ENCODE peak calls at places on chromosome 4, in six cellular contexts. W, V, A, I, Q and P are unnamed samples. For H3K9me3 and H3K4me1, the result is how much of the 10 kb centered on the place peaks cover.

GRCh38 chr4:88823058-88823919 is 125.7 kb upstream of the NAP1L5 start:
- DNase-seq in W (peak), V (peak), A (peak), I (peak), Q (peak), P (peak)

GRCh38 chr4:183602444-183603102 is 56.4 kb downstream of the RWDD4 start:
- DNase-seq in W (no peak), V (no peak), A (no peak), I (no peak), Q (no peak), P (no peak)

GRCh38 chr4:10226756-10227155 is 110.2 kb upstream of the WDR1 start:
- DNase-seq in W (no peak), V (no peak), A (no peak), I (no peak), Q (no peak), P (no peak)

GRCh38 chr4:151806511-151806927 is 45.7 kb upstream of the GATB start:
- DNase-seq in W (no peak), V (no peak), A (no peak), I (peak), Q (no peak), P (no peak)

GRCh38 chr4:10983274-10983673 is 298.7 kb upstream of the CLNK start:
- DNase-seq in W (no peak), V (no peak), A (no peak), I (no peak), Q (peak), P (no peak)

GRCh38 chr4:40822781-40823180 is 73.0 kb downstream of the NSUN7 start:
- DNase-seq in W (no peak), V (no peak), A (no peak), I (no peak), Q (no peak), P (no peak)

GRCh38 chr4:184459413-184459812 is 14.9 kb downstream of the IRF2 start:
- DNase-seq in W (no peak), V (no peak), A (no peak), I (no peak), Q (no peak), P (no peak)

GRCh38 chr4:149135062-149135461 is 680.6 kb downstream of the IQCM start:
- DNase-seq in W (no peak), V (no peak), A (no peak), I (no peak), Q (no peak), P (no peak)

GRCh38 chr4:114827651-114828050 is 229.0 kb downstream of the UGT8 start:
- DNase-seq in W (no peak), V (no peak), A (no peak), I (no peak), Q (no peak), P (no peak)

GRCh38 chr4:24228692-24229091 is 338.8 kb upstream of the PPARGC1A start:
- DNase-seq in W (no peak), V (no peak), A (no peak), I (no peak), Q (no peak), P (peak)

GRCh38 chr4:107780665-107781064 is 44.1 kb upstream of the SGMS2 start:
- DNase-seq in W (no peak), V (no peak), A (no peak), I (no peak), Q (no peak), P (no peak)

GRCh38 chr4:3769642-3770184 is 3.5 kb downstream of the ADRA2C start:
- DNase-seq in W (no peak), V (peak), A (no peak), I (no peak), Q (no peak), P (no peak)

GRCh38 chr4:132333723-132334045 is 815.4 kb upstream of the PCDH10 start:
- DNase-seq in W (no peak), V (no peak), A (no peak), I (no peak), Q (no peak), P (no peak)

DNA sequence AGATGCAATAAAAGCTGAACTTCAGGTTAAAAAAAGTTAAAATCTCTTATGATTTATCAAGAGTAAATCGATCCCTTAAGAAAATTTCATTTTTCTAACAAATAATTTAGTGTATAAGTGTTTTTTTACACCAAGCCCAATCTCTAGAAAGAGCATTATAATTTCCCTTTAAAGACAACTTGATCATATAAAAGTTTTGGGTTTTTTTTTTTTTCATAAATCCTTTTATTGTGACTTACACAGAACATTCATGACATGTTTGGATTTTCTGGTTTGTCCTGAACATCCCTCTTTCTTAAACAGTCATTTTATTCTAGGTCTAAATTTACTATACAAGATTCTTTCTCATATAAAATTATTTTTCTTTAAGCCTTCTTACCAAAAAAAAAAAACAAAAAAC is 6.5 kb downstream of the ZNF721 start:
- DNase-seq in W (no peak), V (no peak), A (no peak), I (no peak), Q (no peak), P (no peak)
- H3K9me3 ChIP-seq in W (half or more), V (under half), A (under half), I (under half), Q (under half), P (under half)

GRCh38 chr4:128819082-128819742 is 9.7 kb downstream of the JADE1 start:
- DNase-seq in W (no peak), V (no peak), A (no peak), I (no peak), Q (no peak), P (no peak)
- H3K4me1 ChIP-seq in W (half or more), V (under half), A (under half), I (under half), Q (under half), P (under half)

GRCh38 chr4:75940692-75941253 is at the start of gene NAAA:
- DNase-seq in W (peak), V (peak), A (peak), I (peak), Q (peak), P (peak)
- TF ChIP-seq CTCF in W (no peak), V (peak), A (no peak), I (no peak), Q (no peak), P (peak)

DNA sequence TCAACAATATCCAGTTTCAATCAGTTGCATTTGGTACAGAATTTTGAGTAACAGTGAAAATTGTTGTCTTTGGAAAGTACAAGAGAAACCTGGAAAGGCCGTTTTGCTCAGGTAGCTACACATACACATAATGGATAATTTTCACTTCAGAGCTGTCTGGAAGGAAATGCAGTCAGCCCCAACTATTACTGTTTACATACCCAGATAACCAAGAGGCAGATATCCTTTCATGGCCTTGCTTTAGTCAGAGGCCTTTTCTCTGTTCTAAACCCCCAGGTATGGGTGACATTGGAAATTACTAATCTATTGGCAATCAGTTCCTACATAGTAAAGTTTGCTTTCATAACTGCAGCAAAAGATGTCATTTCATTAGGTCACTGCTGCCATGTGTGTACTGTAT is 244.9 kb upstream of the EMCN start:
- DNase-seq in W (no peak), V (no peak), A (no peak), I (no peak), Q (no peak), P (no peak)
- H3K9me3 ChIP-seq in W (under half), V (under half), A (under half), I (under half), Q (under half), P (under half)

GRCh38 chr4:164648151-164648848 is 105.6 kb upstream of the SMIM31 start:
- DNase-seq in W (no peak), V (no peak), A (no peak), I (no peak), Q (no peak), P (no peak)
- H3K4me1 ChIP-seq in W (under half), V (under half), A (under half), I (under half), Q (under half), P (under half)

DNA sequence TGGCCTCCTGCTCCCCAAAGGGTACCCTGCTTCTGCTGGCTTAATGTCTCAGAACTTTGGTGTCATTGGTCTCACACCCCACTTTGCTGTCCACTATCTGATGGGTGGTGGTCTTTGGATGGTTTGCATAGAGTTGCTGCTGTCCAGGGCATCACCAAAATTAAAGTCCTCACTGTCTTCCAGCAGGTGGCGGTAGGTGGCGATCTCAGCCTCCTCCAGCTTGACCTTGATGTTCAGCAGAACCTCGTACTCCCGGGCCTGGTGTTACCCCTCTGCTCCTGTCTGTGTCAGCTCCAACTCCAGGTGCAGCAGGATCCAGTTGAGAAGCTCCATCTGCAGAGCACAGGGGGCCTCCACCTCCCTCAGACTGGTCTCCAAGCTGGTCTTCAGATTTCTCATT is 1169.5 kb upstream of the PABPC4L start:
- DNase-seq in W (no peak), V (no peak), A (no peak), I (no peak), Q (no peak), P (peak)
- TF ChIP-seq CTCF in W (no peak), V (no peak), A (no peak), I (no peak), Q (no peak), P (no peak)

GRCh38 chr4:186714006-186714675 is 9.5 kb downstream of the FAT1 start:
- DNase-seq in W (no peak), V (no peak), A (no peak), I (no peak), Q (no peak), P (no peak)
- H3K9me3 ChIP-seq in W (under half), V (under half), A (under half), I (under half), Q (under half), P (under half)

DNA sequence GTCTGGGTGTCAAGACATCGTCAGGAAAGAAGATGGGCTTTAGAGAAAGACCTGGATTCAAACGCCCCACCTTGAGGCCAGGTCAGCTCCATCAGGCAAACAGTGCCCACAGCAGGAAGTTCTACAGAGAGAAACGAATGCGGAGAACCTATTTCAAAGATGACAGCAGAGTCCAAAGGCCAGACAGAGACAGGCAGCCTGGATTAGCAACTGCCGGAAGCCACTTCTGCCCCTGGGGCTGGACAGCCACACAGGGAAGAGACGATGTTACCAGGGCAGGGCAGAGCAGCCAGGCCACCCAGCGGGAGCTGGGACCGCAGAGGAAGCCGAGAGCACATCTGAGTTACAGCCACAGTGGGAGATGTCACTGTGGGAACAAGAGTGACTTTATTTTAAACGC is 1.2 kb downstream of the C4orf50 start:
- DNase-seq in W (no peak), V (no peak), A (no peak), I (no peak), Q (no peak), P (no peak)
- H3K4me1 ChIP-seq in W (under half), V (under half), A (under half), I (under half), Q (under half), P (under half)